ENCODE peak calls at places on chromosomes 6 and 20, in six cellular contexts. D is activated B cell treated with CpG ODN at 0.5 μM for 24 hours, T is cardiac muscle cell, L is foreskin fibroblast, M is bronchial epithelial cell, Z is prostate gland. B is an unnamed sample.
A peak's percentile ranks its signal among the peaks of the same experiment; 100 is the strongest.

GRCh38 chr6:167401525-167402194 is 76.8 kb downstream of the TTLL2 start:
- DNase-seq in D (no peak), T (peak; percentile 4), L (no peak), M (no peak), Z (no peak), B (no peak)

GRCh38 chr6:107360476-107360875 is 98.9 kb downstream of the PDSS2 start:
- DNase-seq in D (no peak), T (peak; percentile 61), L (peak; percentile 16), M (no peak), Z (no peak), B (no peak)

GRCh38 chr6:51541847-51542246 is 545.6 kb downstream of the PKHD1 start:
- DNase-seq in D (no peak), T (no peak), L (no peak), M (peak; percentile 56), Z (no peak), B (peak; percentile 36)

GRCh38 chr6:122014961-122015360 is 384.5 kb upstream of the HSF2 start:
- DNase-seq in D (no peak), T (peak; percentile 57), L (peak; percentile 68), M (peak; percentile 73), Z (no peak), B (no peak)

GRCh38 chr6:14381225-14381887 is 263.8 kb downstream of the CD83 start:
- DNase-seq in D (no peak), T (no peak), L (no peak), M (no peak), Z (no peak), B (no peak)

GRCh38 chr20:51220293-51220706 is 197.4 kb upstream of the KCNG1 start:
- DNase-seq in D (peak; percentile 22), T (peak; percentile 41), L (peak; percentile 52), M (no peak), Z (no peak), B (peak; percentile 22)

GRCh38 chr20:57445298-57445697 is 54.1 kb downstream of the RBM38 start:
- DNase-seq in D (no peak), T (peak; percentile 79), L (peak; percentile 76), M (no peak), Z (no peak), B (no peak)

GRCh38 chr6:50271266-50271665 is 221.5 kb upstream of the DEFB112 start:
- DNase-seq in D (no peak), T (no peak), L (no peak), M (no peak), Z (no peak), B (peak; percentile 14)

GRCh38 chr6:80439721-80440488 is 333.4 kb downstream of the BCKDHB start:
- DNase-seq in D (no peak), T (no peak), L (no peak), M (peak; percentile 91), Z (no peak), B (no peak)

GRCh38 chr6:7147051-7147671 is 39.4 kb downstream of the RREB1 start:
- DNase-seq in D (no peak), T (no peak), L (peak; percentile 25), M (no peak), Z (no peak), B (no peak)

GRCh38 chr6:134111062-134111677 is 58.7 kb upstream of the SLC2A12 start:
- DNase-seq in D (no peak), T (peak; percentile 72), L (peak; percentile 67), M (peak; percentile 65), Z (no peak), B (peak; percentile 67)

GRCh38 chr6:26273673-26274595 is 91.1 kb upstream of the BTN3A2 start:
- DNase-seq in D (no peak), T (peak; percentile 47), L (peak; percentile 49), M (peak; percentile 35), Z (no peak), B (no peak)

GRCh38 chr6:90214461-90214860 is 82.2 kb downstream of the BACH2 start:
- DNase-seq in D (no peak), T (no peak), L (no peak), M (no peak), Z (no peak), B (no peak)

GRCh38 chr20:45946149-45946970 is 11.9 kb downstream of the PCIF1 start:
- DNase-seq in D (no peak), T (peak; percentile 62), L (peak; percentile 87), M (peak; percentile 32), Z (no peak), B (peak; percentile 74)

GRCh38 chr6:165861226-165861625 is 198.2 kb upstream of the PDE10A start:
- DNase-seq in D (no peak), T (no peak), L (no peak), M (no peak), Z (no peak), B (no peak)

GRCh38 chr6:26258199-26258977 is 106.6 kb upstream of the BTN3A2 start:
- DNase-seq in D (no peak), T (peak; percentile 8), L (no peak), M (peak; percentile 21), Z (no peak), B (peak; percentile 24)

GRCh38 chr6:151675746-151676459 is 131.6 kb upstream of the ESR1 start:
- DNase-seq in D (peak; percentile 32), T (peak; percentile 47), L (peak; percentile 45), M (peak; percentile 49), Z (no peak), B (peak; percentile 71)

GRCh38 chr6:75377386-75377785 is 92.8 kb upstream of the TMEM30A start:
- DNase-seq in D (no peak), T (no peak), L (no peak), M (no peak), Z (no peak), B (no peak)

GRCh38 chr6:118783931-118784528 is 109.9 kb upstream of the ASF1A start:
- DNase-seq in D (no peak), T (peak; percentile 27), L (peak; percentile 9), M (no peak), Z (no peak), B (no peak)

GRCh38 chr20:58512808-58513552 is 2.2 kb downstream of the APCDD1L start:
- DNase-seq in D (no peak), T (peak; percentile 7), L (peak; percentile 6), M (no peak), Z (no peak), B (no peak)

GRCh38 chr6:111871725-111872520 is 1.3 kb downstream of the FYN start:
- DNase-seq in D (no peak), T (peak; percentile 47), L (peak; percentile 66), M (no peak), Z (no peak), B (no peak)

GRCh38 chr6:163787001-163787667 is 372.6 kb downstream of the QKI start:
- DNase-seq in D (no peak), T (no peak), L (no peak), M (no peak), Z (no peak), B (no peak)

GRCh38 chr6:7150381-7151064 is 42.8 kb downstream of the RREB1 start:
- DNase-seq in D (no peak), T (no peak), L (no peak), M (no peak), Z (no peak), B (no peak)

GRCh38 chr6:43668151-43669028 is 19.2 kb downstream of the MRPS18A start:
- DNase-seq in D (peak; percentile 43), T (peak; percentile 71), L (peak; percentile 72), M (peak; percentile 89), Z (peak; percentile 84), B (peak; percentile 67)

GRCh38 chr6:45483021-45483420 is 105.3 kb upstream of the SUPT3H start:
- DNase-seq in D (no peak), T (peak; percentile 76), L (peak; percentile 62), M (no peak), Z (no peak), B (peak; percentile 60)

GRCh38 chr6:16821834-16822264 is 60.6 kb upstream of the ATXN1 start:
- DNase-seq in D (no peak), T (no peak), L (no peak), M (no peak), Z (no peak), B (no peak)

DNA sequence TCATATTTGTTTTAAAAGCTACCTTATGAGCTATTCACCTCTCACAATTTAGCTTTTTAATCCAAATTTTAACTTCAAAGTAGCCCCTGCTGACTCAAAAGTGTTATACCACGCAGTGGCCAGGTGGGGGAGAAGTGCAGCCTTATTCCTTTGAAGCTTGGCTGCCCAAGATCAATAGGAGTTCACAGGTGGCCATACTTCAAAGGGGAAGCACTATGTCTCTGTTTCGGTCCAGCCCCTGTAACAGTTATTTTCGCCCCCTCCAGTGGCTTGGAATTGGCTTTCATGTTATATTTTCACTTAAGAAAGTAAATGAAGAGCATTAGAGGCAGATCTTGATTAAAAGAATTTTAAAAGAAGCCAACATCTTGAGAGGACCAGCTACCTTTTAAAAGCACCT is 608.4 kb downstream of the EPHA7 start:
- DNase-seq in D (no peak), T (peak; percentile 49), L (peak; percentile 9), M (peak; percentile 39), Z (peak; percentile 16), B (peak; percentile 51)
- TF ChIP-seq CTCF in D (no peak), T (peak; percentile 69), L (peak; percentile 12), M (peak; percentile 70), Z (peak; percentile 41), B (peak; percentile 48)

DNA sequence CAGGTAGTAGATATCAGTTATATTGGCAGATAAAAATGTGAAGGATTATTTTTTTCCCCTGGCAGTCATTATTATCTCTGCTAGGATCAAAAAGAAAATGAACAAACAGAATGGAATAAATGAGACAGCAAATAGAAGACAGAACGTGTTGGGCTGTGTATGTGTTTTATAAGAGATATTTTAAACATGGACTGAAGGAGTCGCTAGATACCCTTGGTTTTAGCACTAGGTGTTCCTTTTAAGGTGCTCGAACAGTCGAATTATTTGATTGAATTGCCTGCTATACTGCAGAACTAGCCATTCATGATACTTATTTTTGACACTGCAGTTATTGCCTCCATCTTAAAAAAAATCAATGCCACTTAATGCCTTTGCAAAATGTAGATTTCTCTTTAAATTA is 3.7 kb downstream of the GRIK2 start:
- DNase-seq in D (no peak), T (peak; percentile 33), L (peak; percentile 8), M (peak; percentile 35), Z (no peak), B (peak; percentile 58)
- TF ChIP-seq CTCF in D (no peak), T (no peak), L (no peak), M (peak; percentile 30), Z (no peak), B (peak; percentile 25)

GRCh38 chr6:22610127-22610526 is 40.8 kb downstream of the HDGFL1 start:
- DNase-seq in D (no peak), T (no peak), L (no peak), M (no peak), Z (no peak), B (no peak)
- TF ChIP-seq CTCF in D (no peak), T (no peak), L (no peak), M (no peak), Z (no peak), B (no peak)

DNA sequence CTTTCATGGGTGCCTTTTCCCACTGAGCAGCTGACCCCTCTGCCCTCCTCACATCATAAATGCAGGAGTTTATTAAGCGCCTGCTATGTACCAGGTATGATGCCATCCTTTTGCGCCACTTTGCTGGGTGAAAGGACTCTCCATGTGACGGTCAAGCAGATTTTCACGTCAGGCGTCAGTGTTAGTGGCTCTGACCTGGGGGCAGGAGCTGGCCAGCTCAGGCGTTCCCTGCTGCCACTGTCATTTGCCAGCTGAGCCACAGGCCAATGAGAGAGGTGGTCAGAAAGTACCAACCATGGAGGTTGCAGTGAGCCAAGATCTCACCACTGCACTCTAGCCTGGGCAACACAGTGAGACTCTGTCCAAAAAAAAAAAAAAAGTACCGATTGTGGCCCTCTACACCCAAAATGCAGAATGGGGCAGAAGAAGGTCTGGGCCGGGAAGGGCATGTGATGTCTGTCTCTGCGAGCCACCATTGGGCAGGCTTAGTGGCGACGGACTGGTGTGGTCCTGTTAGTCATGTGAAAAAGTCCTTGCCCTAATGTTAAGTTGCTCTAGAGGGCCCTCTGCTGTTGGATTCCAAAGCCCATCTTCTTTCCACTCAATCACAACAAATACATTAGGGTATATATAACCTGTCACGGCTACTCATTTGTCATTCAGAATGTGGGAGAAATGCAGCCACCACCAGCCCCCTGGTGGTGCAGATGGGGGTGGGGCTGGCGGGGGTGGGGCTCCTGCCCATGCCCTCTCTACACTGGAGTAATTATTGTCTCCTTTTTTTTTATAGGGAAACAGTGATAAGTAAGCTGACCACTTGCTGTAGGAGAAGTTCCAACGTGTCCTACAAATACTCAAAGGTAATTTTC is 18.4 kb upstream of the SLC22A1 start:
- DNase-seq in D (no peak), T (peak; percentile 37), L (peak; percentile 51), M (peak; percentile 22), Z (no peak), B (peak; percentile 48)
- TF ChIP-seq CTCF in D (no peak), T (peak; percentile 42), L (peak; percentile 45), M (peak; percentile 30), Z (no peak), B (peak; percentile 28)